ENCODE peak calls at places on chromosomes 2 and 18, in seven cellular contexts. Q is heart left ventricle, R is psoas muscle, D is tibial artery, I is GM12878, M is PC-9, Z is ascending aorta. S is an unnamed sample.

GRCh38 chr2:150548527-150548926 is 61.1 kb upstream of the RND3 start:
- DNase-seq in Q (no peak), R (no peak), D (no peak), I (no peak), M (no peak), Z (no peak), S (no peak)

GRCh38 chr2:138615257-138615656 is 113.7 kb downstream of the SPOPL start:
- DNase-seq in Q (no peak), R (no peak), D (no peak), I (no peak), M (peak; percentile 64), Z (no peak), S (no peak)

GRCh38 chr2:24721470-24721869 is 71.7 kb downstream of the PTRHD1 start:
- DNase-seq in Q (peak; percentile 66), R (peak; percentile 63), D (peak; percentile 81), I (peak; percentile 45), M (peak; percentile 8), Z (peak; percentile 77), S (peak; percentile 52)

GRCh38 chr2:108909275-108909823 is 79.7 kb downstream of the EDAR start:
- DNase-seq in Q (no peak), R (no peak), D (no peak), I (no peak), M (no peak), Z (no peak), S (no peak)

GRCh38 chr18:55265916-55266488 is 306.7 kb upstream of the CCDC68 start:
- DNase-seq in Q (no peak), R (no peak), D (no peak), I (peak; percentile 59), M (no peak), Z (no peak), S (no peak)

GRCh38 chr2:217974389-217975005 is 28.3 kb downstream of the TNS1 start:
- DNase-seq in Q (peak; percentile 55), R (no peak), D (peak; percentile 13), I (no peak), M (no peak), Z (peak; percentile 33), S (no peak)

GRCh38 chr18:12053312-12053711 is 40.3 kb upstream of the ANKRD62 start:
- DNase-seq in Q (no peak), R (no peak), D (no peak), I (no peak), M (no peak), Z (no peak), S (no peak)

GRCh38 chr2:235709124-235709813 is 215.4 kb downstream of the AGAP1 start:
- DNase-seq in Q (no peak), R (peak; percentile 30), D (no peak), I (no peak), M (peak; percentile 100), Z (no peak), S (no peak)

GRCh38 chr2:25587361-25587760 is 86.0 kb downstream of the DTNB start:
- DNase-seq in Q (no peak), R (no peak), D (no peak), I (no peak), M (no peak), Z (no peak), S (no peak)

GRCh38 chr18:44536041-44536440 is 144.6 kb upstream of the SETBP1 start:
- DNase-seq in Q (no peak), R (no peak), D (no peak), I (no peak), M (no peak), Z (no peak), S (no peak)

GRCh38 chr2:201137505-201138400 is 21.8 kb downstream of the CFLAR start:
- DNase-seq in Q (no peak), R (no peak), D (no peak), I (no peak), M (no peak), Z (no peak), S (no peak)

GRCh38 chr2:109213646-109214417 is 84.8 kb downstream of the SH3RF3 start:
- DNase-seq in Q (no peak), R (peak; percentile 67), D (no peak), I (peak; percentile 82), M (peak; percentile 96), Z (peak; percentile 69), S (no peak)

GRCh38 chr2:148756292-148756975 is 111.9 kb downstream of the EPC2 start:
- DNase-seq in Q (no peak), R (no peak), D (no peak), I (no peak), M (no peak), Z (no peak), S (no peak)

GRCh38 chr2:98134138-98134537 is 47.2 kb downstream of the VWA3B start:
- DNase-seq in Q (no peak), R (no peak), D (no peak), I (peak; percentile 15), M (no peak), Z (peak; percentile 64), S (peak; percentile 50)

GRCh38 chr2:222982010-222982908 is 69.7 kb upstream of the KCNE4 start:
- DNase-seq in Q (no peak), R (peak; percentile 19), D (peak; percentile 72), I (no peak), M (peak; percentile 90), Z (peak; percentile 76), S (no peak)

GRCh38 chr18:76593838-76594237 is 98.8 kb upstream of the ZNF516 start:
- DNase-seq in Q (no peak), R (no peak), D (no peak), I (no peak), M (no peak), Z (no peak), S (no peak)

GRCh38 chr2:163191372-163191771 is 352.8 kb upstream of the KCNH7 start:
- DNase-seq in Q (no peak), R (no peak), D (no peak), I (no peak), M (no peak), Z (no peak), S (no peak)

GRCh38 chr2:174560737-174561136 is 36.9 kb downstream of the WIPF1 start:
- DNase-seq in Q (no peak), R (no peak), D (no peak), I (no peak), M (no peak), Z (no peak), S (no peak)
- H3K27ac ChIP-seq in Q (peak overlapping the region; percentile 68), R (no peak overlapping the region), D (no peak overlapping the region), I (no peak overlapping the region), M (no peak overlapping the region), Z (no peak overlapping the region), S (no peak overlapping the region)

GRCh38 chr18:3250237-3251107 is 2.9 kb downstream of the MYL12A start:
- DNase-seq in Q (no peak), R (no peak), D (no peak), I (no peak), M (peak; percentile 84), Z (no peak), S (no peak)

GRCh38 chr18:3251963-3252277 is 4.3 kb downstream of the MYL12A start:
- DNase-seq in Q (no peak), R (no peak), D (no peak), I (no peak), M (no peak), Z (no peak), S (no peak)

GRCh38 chr18:3252843-3253242 is 5.2 kb downstream of the MYL12A start:
- DNase-seq in Q (no peak), R (no peak), D (no peak), I (no peak), M (no peak), Z (no peak), S (no peak)

GRCh38 chr18:3248670-3249359 is 1.2 kb downstream of the MYL12A start:
- DNase-seq in Q (no peak), R (no peak), D (no peak), I (no peak), M (peak; percentile 69), Z (no peak), S (no peak)

GRCh38 chr18:3251249-3251962 is 3.8 kb downstream of the MYL12A start:
- DNase-seq in Q (no peak), R (no peak), D (no peak), I (no peak), M (no peak), Z (no peak), S (peak; percentile 30)
- H3K4me3 ChIP-seq in Q (peak overlapping the region; percentile 94), R (peak overlapping the region; percentile 85), D (peak overlapping the region; percentile 75), I (peak overlapping the region; percentile 16), M (no peak overlapping the region), Z (peak overlapping the region; percentile 34), S (peak overlapping the region; percentile 81)

GRCh38 chr2:215394102-215394805 is 41.6 kb downstream of the FN1 start:
- DNase-seq in Q (no peak), R (no peak), D (no peak), I (no peak), M (no peak), Z (no peak), S (no peak)

GRCh38 chr2:215395687-215396460 is 40.0 kb downstream of the FN1 start:
- DNase-seq in Q (no peak), R (no peak), D (no peak), I (no peak), M (no peak), Z (no peak), S (no peak)

GRCh38 chr2:215399067-215399716 is 36.7 kb downstream of the FN1 start:
- DNase-seq in Q (no peak), R (no peak), D (no peak), I (no peak), M (no peak), Z (no peak), S (no peak)

GRCh38 chr2:215397632-215398341 is 38.1 kb downstream of the FN1 start:
- DNase-seq in Q (no peak), R (no peak), D (no peak), I (no peak), M (no peak), Z (no peak), S (no peak)

DNA sequence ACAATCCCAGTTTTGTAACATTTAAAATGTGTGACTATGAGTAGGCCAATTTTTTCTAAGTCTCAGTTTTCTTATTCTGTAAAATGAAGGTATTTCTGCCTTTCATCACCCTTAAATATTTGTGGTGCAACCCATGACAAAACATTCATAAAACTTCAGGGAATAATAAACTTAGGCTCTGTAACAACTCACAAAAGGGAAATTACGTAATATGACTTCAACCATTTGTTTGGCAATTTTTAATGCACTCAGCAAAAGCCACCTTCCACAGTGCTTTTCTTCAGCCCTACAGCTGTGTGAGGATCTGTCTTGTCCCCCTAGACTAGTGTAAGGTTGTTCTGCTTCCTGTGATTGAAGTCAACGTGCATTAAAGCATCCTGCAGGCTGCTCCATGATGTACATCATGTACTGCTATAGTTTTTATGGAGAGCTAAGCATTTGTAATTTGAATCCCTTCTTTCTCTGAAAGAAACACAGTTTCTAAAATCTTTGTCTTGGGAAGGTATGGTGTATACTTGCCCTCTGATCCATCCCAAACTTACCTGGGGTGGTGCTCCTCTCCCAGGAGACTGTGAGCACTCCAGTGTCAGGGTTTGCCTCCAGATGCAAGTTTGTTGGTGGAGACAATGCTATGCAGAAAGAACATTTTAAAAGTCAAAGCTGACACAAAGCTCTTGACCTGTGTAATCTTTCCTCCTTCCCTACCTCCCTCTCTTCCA is 39.1 kb downstream of the FN1 start:
- DNase-seq in Q (no peak), R (no peak), D (no peak), I (no peak), M (peak; percentile 52), Z (no peak), S (no peak)
- H3K4me1 ChIP-seq in Q (no peaks in the 10 kb centered on the region), R (no peaks in the 10 kb centered on the region), D (peaks cover 8% of the 10 kb centered on the region), I (no peaks in the 10 kb centered on the region), M (peaks cover 11% of the 10 kb centered on the region), Z (peaks cover 17% of the 10 kb centered on the region), S (no peaks in the 10 kb centered on the region)

DNA sequence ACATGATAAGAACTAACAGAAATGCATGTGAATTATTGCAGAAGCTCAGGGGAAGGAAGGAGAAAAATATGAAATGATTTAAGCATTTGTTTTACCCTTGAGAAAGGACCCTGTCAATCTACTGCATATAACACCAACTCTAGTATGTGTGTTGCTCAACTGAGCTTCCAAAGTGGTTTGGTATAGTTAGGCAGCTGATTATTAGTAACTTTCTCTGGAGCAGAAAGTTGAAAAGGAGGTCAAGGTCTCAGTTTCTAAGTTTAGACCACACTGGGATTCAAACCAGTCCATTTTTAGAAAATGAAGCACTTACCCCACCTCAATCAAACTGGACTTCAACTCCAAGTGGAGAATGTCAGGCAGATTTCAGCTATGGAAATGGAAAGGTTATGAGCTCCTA is 123.3 kb upstream of the CDC42EP3 start:
- DNase-seq in Q (no peak), R (no peak), D (no peak), I (no peak), M (no peak), Z (no peak), S (no peak)
- H3K27ac ChIP-seq in Q (peak overlapping the region; percentile 80), R (peak overlapping the region; percentile 81), D (peak overlapping the region; percentile 58), I (no peak overlapping the region), M (no peak overlapping the region), Z (peak overlapping the region; percentile 64), S (peak overlapping the region; percentile 85)

S was measured in heart right ventricle.